ENCODE peak calls at places on chromosomes 2 and 18, in four cellular contexts. One of them, this sample, is unnamed.

GRCh38 chr2:104702451-104702850 is 151.5 kb upstream of the POU3F3 start:
- DNase-seq in PC-3: no peak
- DNase-seq in HCT116: no peak
- DNase-seq in GM23338: peak; percentile 30
- DNase-seq in this sample: no peak

GRCh38 chr2:55027226-55027625 is 23.0 kb downstream of the RTN4 start:
- DNase-seq in PC-3: no peak
- DNase-seq in HCT116: no peak
- DNase-seq in GM23338: no peak
- DNase-seq in this sample: no peak

GRCh38 chr18:63181706-63182105 is 137.9 kb downstream of the BCL2 start:
- DNase-seq in GM23338: no peak
- DNase-seq in PC-3: no peak
- DNase-seq in HCT116: no peak
- DNase-seq in this sample: no peak

GRCh38 chr2:231672617-231673347 is 35.5 kb upstream of the PTMA start:
- DNase-seq in GM23338: peak; percentile 93
- DNase-seq in PC-3: no peak
- DNase-seq in HCT116: peak; percentile 79
- DNase-seq in this sample: no peak

GRCh38 chr2:241798081-241798630 is 10.8 kb upstream of the NEU4 start:
- DNase-seq in PC-3: no peak
- DNase-seq in HCT116: no peak
- DNase-seq in GM23338: no peak
- DNase-seq in this sample: no peak

GRCh38 chr2:6927186-6927585 is 10.0 kb downstream of the RNF144A start:
- DNase-seq in HCT116: no peak
- DNase-seq in GM23338: no peak
- DNase-seq in PC-3: no peak
- DNase-seq in this sample: no peak

GRCh38 chr2:153004627-153005026 is 286.2 kb downstream of the ARL6IP6 start:
- DNase-seq in GM23338: no peak
- DNase-seq in HCT116: no peak
- DNase-seq in PC-3: no peak
- DNase-seq in this sample: peak; percentile 61

GRCh38 chr2:183035298-183035953 is 2.8 kb downstream of the NCKAP1 start:
- DNase-seq in PC-3: peak; percentile 62
- DNase-seq in HCT116: no peak
- DNase-seq in GM23338: no peak
- DNase-seq in this sample: no peak

GRCh38 chr2:158725496-158725895 is 69.6 kb upstream of the DAPL1 start:
- DNase-seq in PC-3: peak; percentile 69
- DNase-seq in GM23338: peak; percentile 15
- DNase-seq in HCT116: no peak
- DNase-seq in this sample: no peak

GRCh38 chr2:62774555-62775366 is 69.2 kb downstream of the EHBP1 start:
- DNase-seq in PC-3: peak; percentile 80
- DNase-seq in GM23338: peak; percentile 70
- DNase-seq in HCT116: peak; percentile 49
- DNase-seq in this sample: peak; percentile 36

GRCh38 chr2:45982096-45982495 is 315.1 kb upstream of the EPAS1 start:
- DNase-seq in HCT116: no peak
- DNase-seq in PC-3: no peak
- DNase-seq in GM23338: no peak
- DNase-seq in this sample: no peak

GRCh38 chr2:10946394-10946793 is 34.7 kb downstream of the KCNF1 start:
- DNase-seq in GM23338: no peak
- DNase-seq in PC-3: no peak
- DNase-seq in HCT116: no peak
- DNase-seq in this sample: no peak

GRCh38 chr18:79413025-79413424 is 17.3 kb downstream of the NFATC1 start:
- DNase-seq in GM23338: no peak
- DNase-seq in HCT116: no peak
- DNase-seq in PC-3: no peak
- DNase-seq in this sample: no peak

GRCh38 chr18:63890950-63891304 is 3.4 kb downstream of the SERPINB2 start:
- DNase-seq in GM23338: no peak
- DNase-seq in PC-3: peak; percentile 20
- DNase-seq in HCT116: no peak
- DNase-seq in this sample: no peak

GRCh38 chr2:96807127-96807471 is 9.0 kb upstream of the CNNM3 start:
- DNase-seq in HCT116: no peak
- DNase-seq in PC-3: no peak
- DNase-seq in GM23338: no peak
- DNase-seq in this sample: no peak
- H3K4me3 ChIP-seq in HCT116: no peak overlapping the region
- H3K4me3 ChIP-seq in PC-3: no peak overlapping the region
- H3K4me3 ChIP-seq in GM23338: no peak overlapping the region
- H3K4me3 ChIP-seq in this sample: no peak overlapping the region

GRCh38 chr2:100675855-100676254 is 113.1 kb downstream of the PDCL3 start:
- DNase-seq in PC-3: no peak
- DNase-seq in HCT116: no peak
- DNase-seq in GM23338: no peak
- DNase-seq in this sample: no peak

GRCh38 chr2:100676346-100676745 is 113.6 kb downstream of the PDCL3 start:
- DNase-seq in GM23338: no peak
- DNase-seq in PC-3: no peak
- DNase-seq in HCT116: no peak
- DNase-seq in this sample: no peak

GRCh38 chr2:100677611-100678185 is 114.9 kb downstream of the PDCL3 start:
- DNase-seq in GM23338: no peak
- DNase-seq in PC-3: no peak
- DNase-seq in HCT116: no peak
- DNase-seq in this sample: no peak

GRCh38 chr2:100682536-100682935 is 119.7 kb downstream of the PDCL3 start:
- DNase-seq in HCT116: no peak
- DNase-seq in GM23338: no peak
- DNase-seq in PC-3: no peak
- DNase-seq in this sample: no peak

GRCh38 chr2:100679211-100679610 is 116.4 kb downstream of the PDCL3 start:
- DNase-seq in GM23338: no peak
- DNase-seq in PC-3: no peak
- DNase-seq in HCT116: no peak
- DNase-seq in this sample: no peak
- TF ChIP-seq EZH2phosphoT487 in GM23338: no peak
- TF ChIP-seq EZH2phosphoT487 in PC-3: no peak
- TF ChIP-seq EZH2phosphoT487 in HCT116: no peak
- TF ChIP-seq EZH2phosphoT487 in this sample: no peak

GRCh38 chr2:86441789-86442641 is 844 bp downstream of the KDM3A start:
- DNase-seq in HCT116: no peak
- DNase-seq in PC-3: peak; percentile 43
- DNase-seq in GM23338: peak; percentile 61
- DNase-seq in this sample: peak; percentile 67

GRCh38 chr2:86442642-86443005 is 1.5 kb downstream of the KDM3A start:
- DNase-seq in PC-3: peak; percentile 87
- DNase-seq in GM23338: peak; percentile 59
- DNase-seq in HCT116: peak; percentile 65
- DNase-seq in this sample: peak; percentile 73

GRCh38 chr2:86440631-86441391 is at the start of gene KDM3A:
- DNase-seq in PC-3: peak; percentile 99
- DNase-seq in HCT116: peak; percentile 98
- DNase-seq in GM23338: peak; percentile 99
- DNase-seq in this sample: peak; percentile 99

GRCh38 chr2:86439879-86440630 is 1.1 kb upstream of the KDM3A start:
- DNase-seq in PC-3: no peak
- DNase-seq in HCT116: no peak
- DNase-seq in GM23338: no peak
- DNase-seq in this sample: no peak

GRCh38 chr2:86441392-86441788 is 219 bp downstream of the KDM3A start:
- DNase-seq in PC-3: no peak
- DNase-seq in HCT116: no peak
- DNase-seq in GM23338: peak; percentile 7
- DNase-seq in this sample: no peak
- H3K4me3 ChIP-seq in PC-3: peak overlapping the region; percentile 81
- H3K4me3 ChIP-seq in HCT116: peak overlapping the region; percentile 64
- H3K4me3 ChIP-seq in GM23338: peak overlapping the region; percentile 68
- H3K4me3 ChIP-seq in this sample: peak overlapping the region; percentile 84

GRCh38 chr2:30939354-30939753 is 132.1 kb upstream of the CAPN13 start:
- DNase-seq in HCT116: no peak
- DNase-seq in GM23338: no peak
- DNase-seq in PC-3: no peak
- DNase-seq in this sample: no peak

GRCh38 chr2:30940805-30941204 is 133.6 kb upstream of the CAPN13 start:
- DNase-seq in GM23338: no peak
- DNase-seq in HCT116: no peak
- DNase-seq in PC-3: no peak
- DNase-seq in this sample: no peak

GRCh38 chr2:30936924-30937323 is 129.7 kb upstream of the CAPN13 start:
- DNase-seq in HCT116: no peak
- DNase-seq in PC-3: no peak
- DNase-seq in GM23338: no peak
- DNase-seq in this sample: no peak

GRCh38 chr2:30935795-30936194 is 128.5 kb upstream of the CAPN13 start:
- DNase-seq in HCT116: no peak
- DNase-seq in PC-3: no peak
- DNase-seq in GM23338: no peak
- DNase-seq in this sample: no peak

GRCh38 chr2:30938196-30938595 is 130.9 kb upstream of the CAPN13 start:
- DNase-seq in PC-3: no peak
- DNase-seq in GM23338: no peak
- DNase-seq in HCT116: no peak
- DNase-seq in this sample: no peak
- TF ChIP-seq EZH2phosphoT487 in PC-3: no peak
- TF ChIP-seq EZH2phosphoT487 in GM23338: no peak
- TF ChIP-seq EZH2phosphoT487 in HCT116: no peak
- TF ChIP-seq EZH2phosphoT487 in this sample: no peak

GRCh38 chr2:207513577-207514257 is 16.0 kb upstream of the CREB1 start:
- DNase-seq in HCT116: no peak
- DNase-seq in PC-3: peak; percentile 93
- DNase-seq in GM23338: no peak
- DNase-seq in this sample: no peak
- H3K4me3 ChIP-seq in HCT116: no peak overlapping the region
- H3K4me3 ChIP-seq in PC-3: peak overlapping the region; percentile 29
- H3K4me3 ChIP-seq in GM23338: no peak overlapping the region
- H3K4me3 ChIP-seq in this sample: no peak overlapping the region

DNA sequence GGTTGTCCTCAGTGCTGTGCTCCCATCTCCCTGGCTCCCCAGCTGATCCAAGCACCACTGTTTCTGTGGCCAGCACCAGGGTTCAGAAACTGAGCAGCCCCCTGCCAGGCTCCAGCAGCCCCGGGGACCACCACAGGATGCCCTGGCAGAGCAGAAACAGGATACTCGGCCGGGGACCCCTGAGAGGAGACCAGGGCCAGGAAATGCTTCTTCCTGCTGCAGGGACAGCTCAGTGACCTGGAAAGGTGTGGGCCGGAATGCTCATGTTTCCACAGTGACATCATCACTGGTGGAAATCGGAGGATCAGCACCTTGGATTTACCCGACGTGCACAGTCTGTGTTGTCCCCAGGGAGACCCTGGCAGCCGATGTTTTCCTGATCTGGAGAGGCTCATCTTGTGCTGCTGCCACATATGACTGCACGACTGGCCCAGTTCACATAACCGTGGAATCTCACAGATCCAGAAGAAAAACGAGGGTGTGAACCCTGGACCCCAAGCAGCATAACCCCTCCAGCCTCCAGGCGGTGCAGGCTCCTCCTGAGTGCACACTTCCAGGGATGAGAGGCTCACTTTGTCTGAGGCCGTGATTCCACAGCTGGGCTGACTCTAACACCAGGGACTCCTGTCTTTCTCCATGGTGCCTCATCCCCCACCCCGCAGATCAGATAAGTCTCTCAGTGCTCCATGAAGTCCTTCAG is 58.0 kb downstream of the DDX1 start:
- DNase-seq in HCT116: no peak
- DNase-seq in GM23338: no peak
- DNase-seq in PC-3: no peak
- DNase-seq in this sample: no peak
- TF ChIP-seq EZH2phosphoT487 in HCT116: no peak
- TF ChIP-seq EZH2phosphoT487 in GM23338: no peak
- TF ChIP-seq EZH2phosphoT487 in PC-3: no peak
- TF ChIP-seq EZH2phosphoT487 in this sample: no peak

GRCh38 chr18:13501896-13502295 is 224.5 kb downstream of the FAM210A start:
- DNase-seq in GM23338: no peak
- DNase-seq in PC-3: no peak
- DNase-seq in HCT116: no peak
- DNase-seq in this sample: no peak
- H3K4me3 ChIP-seq in GM23338: no peak overlapping the region
- H3K4me3 ChIP-seq in PC-3: no peak overlapping the region
- H3K4me3 ChIP-seq in HCT116: no peak overlapping the region
- H3K4me3 ChIP-seq in this sample: no peak overlapping the region

This sample was measured in MM.1S.